ENCODE peak calls at places on chromosomes 7 and 10, in nine cellular contexts. F is Panc1; G is CD8-positive, alpha-beta T cell; J is colonic mucosa; N is HFF-Myc; Y is epithelial cell of esophagus; H is vagina; E is suprapubic skin; U is esophagus squamous epithelium. I is an unnamed sample.

GRCh38 chr10:97920865-97921264 is 71.2 kb downstream of the GOLGA7B start:
- DNase-seq in F (no peak), G (no peak), J (no peak), N (no peak), Y (no peak), H (no peak), E (no peak), U (no peak), I (no peak)

GRCh38 chr10:132606536-132607316 is 69.1 kb downstream of the INPP5A start:
- DNase-seq in F (no peak), G (no peak), J (peak), N (no peak), Y (no peak), H (no peak), E (no peak), U (no peak), I (no peak)

GRCh38 chr7:107167483-107168232 is 1.1 kb upstream of the HBP1 start:
- DNase-seq in F (peak), G (no peak), J (peak), N (peak), Y (peak), H (no peak), E (peak), U (no peak), I (peak)

GRCh38 chr10:73781548-73781878 is 335 bp upstream of the CHCHD1 start:
- DNase-seq in F (no peak), G (no peak), J (no peak), N (no peak), Y (no peak), H (no peak), E (no peak), U (no peak), I (no peak)

GRCh38 chr10:125120046-125120710 is 40.2 kb downstream of the CTBP2 start:
- DNase-seq in F (no peak), G (no peak), J (no peak), N (no peak), Y (no peak), H (no peak), E (no peak), U (no peak), I (no peak)

GRCh38 chr7:76364198-76364584 is 5.4 kb upstream of the YWHAG start:
- DNase-seq in F (no peak), G (no peak), J (peak), N (no peak), Y (peak), H (no peak), E (no peak), U (no peak), I (no peak)

GRCh38 chr10:63331586-63331985 is 134.2 kb downstream of the JMJD1C start:
- DNase-seq in F (no peak), G (no peak), J (no peak), N (no peak), Y (no peak), H (no peak), E (no peak), U (no peak), I (no peak)

GRCh38 chr10:71435571-71436267 is 39.0 kb downstream of the CDH23 start:
- DNase-seq in F (no peak), G (no peak), J (peak), N (no peak), Y (no peak), H (no peak), E (peak), U (no peak), I (no peak)

GRCh38 chr7:44063547-44063893 is 1.8 kb downstream of the PGAM2 start:
- DNase-seq in F (no peak), G (no peak), J (no peak), N (no peak), Y (no peak), H (no peak), E (no peak), U (no peak), I (no peak)

GRCh38 chr7:37342665-37343471 is 105.8 kb downstream of the ELMO1 start:
- DNase-seq in F (no peak), G (peak), J (peak), N (no peak), Y (no peak), H (no peak), E (no peak), U (no peak), I (peak)

GRCh38 chr10:105023706-105024105 is 382.6 kb downstream of the SORCS3 start:
- DNase-seq in F (no peak), G (no peak), J (no peak), N (no peak), Y (no peak), H (no peak), E (no peak), U (no peak), I (no peak)

GRCh38 chr7:32357535-32358277 is 132.5 kb downstream of the LSM5 start:
- DNase-seq in F (no peak), G (no peak), J (no peak), N (no peak), Y (peak), H (no peak), E (no peak), U (no peak), I (no peak)

GRCh38 chr7:115178831-115179230 is 256.9 kb downstream of the MDFIC start:
- DNase-seq in F (no peak), G (no peak), J (no peak), N (no peak), Y (no peak), H (no peak), E (no peak), U (no peak), I (no peak)

GRCh38 chr7:137545059-137545730 is 201.7 kb upstream of the PTN start:
- DNase-seq in F (no peak), G (no peak), J (no peak), N (no peak), Y (no peak), H (no peak), E (no peak), U (no peak), I (no peak)

GRCh38 chr7:45416846-45417245 is 157.3 kb upstream of the ADCY1 start:
- DNase-seq in F (no peak), G (no peak), J (no peak), N (no peak), Y (no peak), H (no peak), E (no peak), U (no peak), I (no peak)

GRCh38 chr7:116708248-116708647 is 36.3 kb downstream of the MET start:
- DNase-seq in F (no peak), G (no peak), J (no peak), N (no peak), Y (no peak), H (no peak), E (no peak), U (no peak), I (no peak)

GRCh38 chr10:108404155-108404554 is 1239.6 kb upstream of the SORCS1 start:
- DNase-seq in F (no peak), G (no peak), J (no peak), N (no peak), Y (no peak), H (no peak), E (no peak), U (no peak), I (no peak)

GRCh38 chr7:104126411-104126841 is 81.4 kb downstream of the ORC5 start:
- DNase-seq in F (no peak), G (no peak), J (no peak), N (no peak), Y (no peak), H (no peak), E (no peak), U (no peak), I (no peak)

GRCh38 chr7:27167916-27168264 is 2.6 kb upstream of the HOXA9 start:
- DNase-seq in F (no peak), G (no peak), J (no peak), N (no peak), Y (no peak), H (no peak), E (no peak), U (no peak), I (no peak)

GRCh38 chr7:425794-426188 is 93.9 kb downstream of the PDGFA start:
- DNase-seq in F (no peak), G (no peak), J (no peak), N (no peak), Y (no peak), H (no peak), E (no peak), U (no peak), I (no peak)

GRCh38 chr10:116162851-116163250 is 110.2 kb downstream of the GFRA1 start:
- DNase-seq in F (no peak), G (no peak), J (no peak), N (no peak), Y (no peak), H (no peak), E (no peak), U (no peak), I (no peak)

GRCh38 chr7:129222064-129222463 is 2.8 kb upstream of the AHCYL2 start:
- DNase-seq in F (no peak), G (no peak), J (no peak), N (no peak), Y (no peak), H (no peak), E (no peak), U (no peak), I (no peak)

GRCh38 chr10:3068968-3069737 is 1.8 kb downstream of the PFKP start:
- DNase-seq in F (no peak), G (no peak), J (peak), N (no peak), Y (no peak), H (no peak), E (no peak), U (no peak), I (no peak)

GRCh38 chr10:101848894-101849351 is 5.3 kb upstream of the KCNIP2 start:
- DNase-seq in F (no peak), G (no peak), J (no peak), N (no peak), Y (no peak), H (no peak), E (no peak), U (no peak), I (no peak)

GRCh38 chr10:67771200-67771599 is 66.8 kb downstream of the DNAJC12 start:
- DNase-seq in F (no peak), G (no peak), J (no peak), N (no peak), Y (no peak), H (no peak), E (no peak), U (no peak), I (no peak)

GRCh38 chr7:78437118-78437517 is 638.5 kb downstream of the PHTF2 start:
- DNase-seq in F (no peak), G (no peak), J (no peak), N (no peak), Y (no peak), H (no peak), E (no peak), U (no peak), I (no peak)

GRCh38 chr10:86286591-86287421 is 79.8 kb downstream of the GRID1 start:
- DNase-seq in F (no peak), G (no peak), J (peak), N (no peak), Y (no peak), H (peak), E (peak), U (no peak), I (no peak)

GRCh38 chr7:157467496-157468212 is 130.8 kb downstream of the DNAJB6 start:
- DNase-seq in F (no peak), G (no peak), J (no peak), N (no peak), Y (no peak), H (no peak), E (peak), U (no peak), I (no peak)

GRCh38 chr7:157464971-157465481 is 128.2 kb downstream of the DNAJB6 start:
- DNase-seq in F (no peak), G (no peak), J (no peak), N (no peak), Y (no peak), H (no peak), E (peak), U (no peak), I (no peak)

GRCh38 chr7:157465597-157466348 is 129.0 kb downstream of the DNAJB6 start:
- DNase-seq in F (no peak), G (no peak), J (no peak), N (no peak), Y (no peak), H (no peak), E (peak), U (no peak), I (no peak)

GRCh38 chr7:157468221-157469111 is 131.7 kb downstream of the DNAJB6 start:
- DNase-seq in F (no peak), G (no peak), J (no peak), N (no peak), Y (no peak), H (no peak), E (peak), U (no peak), I (no peak)

GRCh38 chr7:157466473-157467261 is 129.9 kb downstream of the DNAJB6 start:
- DNase-seq in F (no peak), G (no peak), J (peak), N (no peak), Y (no peak), H (no peak), E (peak), U (no peak), I (no peak)
- H3K4me3 ChIP-seq in F (no peak), G (no peak), J (no peak), N (no peak), Y (no peak), H (no peak), E (no peak), U (no peak), I (no peak)

GRCh38 chr10:79250259-79250658 is 97.0 kb upstream of the PPIF start:
- DNase-seq in F (no peak), G (no peak), J (peak), N (no peak), Y (no peak), H (no peak), E (no peak), U (no peak), I (no peak)
- H3K4me3 ChIP-seq in F (no peak), G (no peak), J (no peak), N (no peak), Y (no peak), H (no peak), E (no peak), U (no peak), I (no peak)

GRCh38 chr7:102410123-102410522 is 14.0 kb downstream of the PRKRIP1 start:
- DNase-seq in F (no peak), G (no peak), J (no peak), N (no peak), Y (peak), H (no peak), E (no peak), U (no peak), I (no peak)
- H3K4me3 ChIP-seq in F (no peak), G (no peak), J (no peak), N (no peak), Y (no peak), H (no peak), E (no peak), U (no peak), I (no peak)

GRCh38 chr7:93920496-93921189 is 892 bp upstream of the GNG11 start:
- DNase-seq in F (no peak), G (no peak), J (no peak), N (no peak), Y (no peak), H (no peak), E (no peak), U (no peak), I (no peak)
- H3K4me3 ChIP-seq in F (peak), G (no peak), J (no peak), N (peak), Y (no peak), H (no peak), E (peak), U (peak), I (no peak)

DNA sequence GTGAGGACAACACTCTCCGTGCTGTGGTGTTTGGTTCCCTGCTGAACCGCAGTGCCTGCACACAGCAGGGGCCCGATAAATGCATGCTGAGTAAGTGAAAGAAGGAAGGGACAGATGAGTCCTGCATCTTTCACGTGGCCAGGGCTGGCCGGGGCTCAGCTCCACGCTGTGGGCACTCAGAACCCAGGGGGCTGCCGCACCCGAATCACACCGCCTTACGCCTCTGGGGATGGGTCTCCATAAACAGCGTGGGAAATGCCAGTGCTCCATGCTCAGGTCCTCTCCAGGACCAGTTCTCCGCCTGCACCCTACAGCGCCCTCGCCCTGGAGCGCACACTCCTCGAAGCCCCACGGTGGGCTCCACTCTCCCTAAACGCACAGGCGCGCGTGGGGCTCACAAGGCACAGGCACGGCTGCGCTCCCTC is 38.1 kb downstream of the RASGEF1A start:
- DNase-seq in F (no peak), G (no peak), J (no peak), N (no peak), Y (no peak), H (no peak), E (no peak), U (no peak), I (no peak)
- H3K4me3 ChIP-seq in F (peak), G (peak), J (peak), N (no peak), Y (no peak), H (peak), E (peak), U (peak), I (peak)

GRCh38 chr10:92832998-92833642 is 15.2 kb upstream of the EXOC6 start:
- DNase-seq in F (no peak), G (no peak), J (no peak), N (no peak), Y (no peak), H (no peak), E (no peak), U (no peak), I (no peak)
- H3K4me3 ChIP-seq in F (no peak), G (no peak), J (no peak), N (no peak), Y (no peak), H (no peak), E (no peak), U (peak), I (no peak)

GRCh38 chr7:56062382-56062781 is 1.7 kb upstream of the SUMF2 start:
- DNase-seq in F (no peak), G (no peak), J (no peak), N (no peak), Y (no peak), H (no peak), E (no peak), U (no peak), I (no peak)

GRCh38 chr7:56063882-56064625 is at the start of gene SUMF2:
- DNase-seq in F (peak), G (peak), J (peak), N (peak), Y (peak), H (peak), E (peak), U (peak), I (peak)

DNA sequence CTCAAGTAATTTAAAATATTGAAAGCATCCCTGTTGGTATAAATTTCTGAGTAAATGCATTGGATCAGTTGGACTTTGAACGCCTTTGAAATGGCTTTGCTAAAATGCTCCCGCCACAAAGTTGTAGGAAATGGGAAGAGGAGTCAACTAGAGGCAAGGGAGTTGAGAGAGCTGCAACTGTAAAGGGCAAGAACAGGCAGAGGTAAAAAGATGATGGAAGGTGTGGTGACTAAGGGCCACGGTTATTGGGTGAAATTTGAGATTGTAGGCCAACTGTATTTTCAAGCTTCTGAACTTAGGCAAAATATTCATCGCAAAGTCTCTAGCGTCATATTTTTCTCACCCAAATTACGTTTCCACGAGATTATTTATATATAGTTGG is 595 bp upstream of the SUMF2 start:
- DNase-seq in F (no peak), G (no peak), J (no peak), N (no peak), Y (no peak), H (no peak), E (no peak), U (no peak), I (no peak)
- H3K4me3 ChIP-seq in F (peak), G (peak), J (peak), N (peak), Y (no peak), H (no peak), E (peak), U (peak), I (peak)

GRCh38 chr10:29619273-29619672 is 15.5 kb downstream of the SVIL start:
- DNase-seq in F (no peak), G (no peak), J (no peak), N (no peak), Y (no peak), H (no peak), E (peak), U (no peak), I (no peak)
- H3K4me3 ChIP-seq in F (peak), G (no peak), J (no peak), N (no peak), Y (no peak), H (no peak), E (no peak), U (peak), I (no peak)

I was measured in effector memory CD4-positive, alpha-beta T cell.